ENCODE peak calls at places on chromosome 15, in ten cellular contexts. U is stimulated activated effector memory CD8-positive, alpha-beta T cell treated with anti-CD3 and anti-CD28 coated beads, Interleukin-12 subunit alpha, Interleukin-12 subunit beta, amount 100 ng/mL, for 72 hours; K is amniotic epithelial cell; A is activated CD4-positive, alpha-beta T cell treated with anti-CD3 and anti-CD28 coated beads, Interleukin-2, amount 10 ng/mL, durations not matched to agents 7 days and 5 days; T is activated T-cell treated with anti-CD3 and anti-CD28 coated beads, Interleukin-2, amount 50 U/mL, for 24 hours; H is endothelial cell of umbilical vein; Y is SW 1271; P is endothelial cell; F is OCI-M1; N is T-cell. W is an unnamed sample.

GRCh38 chr15:79453446-79453845 is 21.3 kb downstream of the MINAR1 start:
- DNase-seq in H (no peak), A (no peak), U (peak), N (no peak), K (no peak), T (no peak), F (no peak), Y (no peak), P (no peak), W (no peak)

GRCh38 chr15:86164222-86164898 is 84.7 kb downstream of the AGBL1 start:
- DNase-seq in H (no peak), A (no peak), K (no peak), U (no peak), F (no peak), T (no peak), Y (no peak), N (no peak), P (no peak), W (no peak)

GRCh38 chr15:70486451-70487379 is 276.6 kb downstream of the UACA start:
- DNase-seq in H (no peak), P (no peak), F (peak), U (peak), Y (no peak), T (peak), K (peak), A (peak), N (peak), W (peak)

GRCh38 chr15:85642693-85643058 is 152.0 kb downstream of the KLHL25 start:
- DNase-seq in U (no peak), N (no peak), P (no peak), A (no peak), T (no peak), K (no peak), Y (no peak), H (peak), F (no peak), W (no peak)

GRCh38 chr15:26561994-26562730 is 210.7 kb downstream of the GABRB3 start:
- DNase-seq in K (no peak), U (no peak), H (no peak), T (no peak), N (no peak), F (no peak), P (no peak), Y (no peak), A (no peak), W (no peak)

GRCh38 chr15:65400760-65401606 is 21.8 kb downstream of the IGDCC4 start:
- DNase-seq in T (peak), P (peak), U (peak), F (peak), H (peak), A (peak), Y (peak), N (peak), K (peak), W (peak)

GRCh38 chr15:42890161-42890913 is 30.2 kb downstream of the TTBK2 start:
- DNase-seq in A (no peak), U (no peak), H (peak), N (no peak), P (no peak), K (peak), T (no peak), F (no peak), Y (peak), W (no peak)

GRCh38 chr15:60004019-60004845 is at the start of gene FOXB1:
- DNase-seq in N (no peak), P (peak), A (peak), Y (peak), H (no peak), U (peak), T (peak), F (no peak), K (no peak), W (peak)

GRCh38 chr15:96327155-96327741 is 3.3 kb upstream of the NR2F2 start:
- DNase-seq in N (no peak), P (no peak), F (peak), K (peak), U (no peak), H (peak), A (no peak), T (no peak), Y (peak), W (peak)

W was measured in KBM-7.